ENCODE peak calls at places on chromosomes 4 and X, in nine cellular contexts. S is T-cell; U is heart left ventricle; N is RWPE1; X is pancreas; G is amniotic stem cell; V is head of caudate nucleus; P is EL; L is effector memory CD4-positive, alpha-beta T cell. M is an unnamed sample.

GRCh38 chr4:85595796-85596559 is 121.0 kb downstream of the ARHGAP24 start:
- DNase-seq in S (no peak), U (no peak), N (no peak), X (no peak), G (no peak), V (no peak), P (no peak), L (no peak), M (no peak)

GRCh38 chrX:111180750-111181240 is 84.8 kb downstream of the PAK3 start:
- DNase-seq in S (no peak), U (no peak), N (no peak), X (no peak), G (no peak), V (no peak), P (no peak), L (no peak), M (no peak)

GRCh38 chrX:110003167-110004156 is 548 bp downstream of the TMEM164 start:
- DNase-seq in S (no peak), U (peak; percentile 21), N (peak; percentile 9), X (peak; percentile 71), G (no peak), V (no peak), P (no peak), L (no peak), M (peak; percentile 29)

GRCh38 chrX:152817082-152817744 is 13.3 kb downstream of the CETN2 start:
- DNase-seq in S (no peak), U (no peak), N (peak; percentile 45), X (no peak), G (no peak), V (peak; percentile 45), P (peak; percentile 31), L (no peak), M (peak; percentile 35)

GRCh38 chr4:91426725-91427124 is 877.0 kb upstream of the GRID2 start:
- DNase-seq in S (no peak), U (no peak), N (no peak), X (no peak), G (no peak), V (no peak), P (no peak), L (no peak), M (no peak)

GRCh38 chr4:120052840-120053239 is 13.8 kb downstream of the MAD2L1 start:
- DNase-seq in S (no peak), U (no peak), N (peak; percentile 23), X (no peak), G (peak; percentile 55), V (no peak), P (peak; percentile 90), L (no peak), M (peak; percentile 83)

GRCh38 chrX:13376857-13377441 is 57.1 kb upstream of the ATXN3L start:
- DNase-seq in S (no peak), U (peak; percentile 25), N (peak; percentile 6), X (no peak), G (peak; percentile 17), V (no peak), P (peak; percentile 79), L (no peak), M (peak; percentile 64)

GRCh38 chr4:15396157-15396800 is 31.6 kb upstream of the C1QTNF7 start:
- DNase-seq in S (peak; percentile 24), U (no peak), N (peak; percentile 17), X (no peak), G (no peak), V (peak; percentile 17), P (peak; percentile 61), L (peak; percentile 5), M (peak; percentile 54)

GRCh38 chr4:80343887-80344286 is 8.4 kb downstream of the CFAP299 start:
- DNase-seq in S (no peak), U (no peak), N (no peak), X (no peak), G (no peak), V (no peak), P (no peak), L (no peak), M (no peak)

GRCh38 chr4:186808635-186809018 is 85.0 kb upstream of the FAT1 start:
- DNase-seq in S (no peak), U (no peak), N (peak; percentile 27), X (no peak), G (peak; percentile 69), V (no peak), P (peak; percentile 79), L (no peak), M (peak; percentile 78)

GRCh38 chr4:140330311-140330900 is 43.0 kb upstream of the SCOC start:
- DNase-seq in S (no peak), U (no peak), N (peak; percentile 23), X (no peak), G (peak; percentile 39), V (no peak), P (peak; percentile 28), L (no peak), M (peak; percentile 46)

GRCh38 chr4:30919458-30919857 is 199.3 kb downstream of the PCDH7 start:
- DNase-seq in S (no peak), U (no peak), N (no peak), X (no peak), G (no peak), V (no peak), P (no peak), L (no peak), M (no peak)